ENCODE peak calls at places on chromosomes 6 and 20, in seven cellular contexts. One of them, this sample, is unnamed.

GRCh38 chr6:167572841-167573271 is 248.0 kb downstream of the TTLL2 start:
- DNase-seq in thyroid gland: no peak
- DNase-seq in dorsolateral prefrontal cortex: no peak
- DNase-seq in IMR-90: no peak
- DNase-seq in foreskin fibroblast: no peak
- DNase-seq in uterus: no peak
- DNase-seq in GM23248: no peak
- DNase-seq in this sample: no peak

GRCh38 chr6:7991992-7992815 is 72.0 kb downstream of the BLOC1S5 start:
- DNase-seq in uterus: peak; percentile 64
- DNase-seq in thyroid gland: no peak
- DNase-seq in foreskin fibroblast: peak; percentile 71
- DNase-seq in dorsolateral prefrontal cortex: no peak
- DNase-seq in GM23248: peak; percentile 90
- DNase-seq in IMR-90: peak; percentile 92
- DNase-seq in this sample: peak; percentile 89

GRCh38 chr20:6122111-6122872 is 538 bp downstream of the FERMT1 start:
- DNase-seq in GM23248: peak; percentile 46
- DNase-seq in uterus: no peak
- DNase-seq in dorsolateral prefrontal cortex: no peak
- DNase-seq in thyroid gland: peak; percentile 20
- DNase-seq in foreskin fibroblast: peak; percentile 14
- DNase-seq in IMR-90: peak; percentile 45
- DNase-seq in this sample: peak; percentile 26

GRCh38 chr6:116386581-116387299 is 16.0 kb downstream of the DSE start:
- DNase-seq in uterus: no peak
- DNase-seq in dorsolateral prefrontal cortex: no peak
- DNase-seq in IMR-90: peak; percentile 80
- DNase-seq in thyroid gland: no peak
- DNase-seq in foreskin fibroblast: peak; percentile 54
- DNase-seq in GM23248: peak; percentile 76
- DNase-seq in this sample: peak; percentile 52

GRCh38 chr20:62774762-62775161 is 21.5 kb upstream of the MRGBP start:
- DNase-seq in dorsolateral prefrontal cortex: no peak
- DNase-seq in GM23248: no peak
- DNase-seq in IMR-90: no peak
- DNase-seq in uterus: no peak
- DNase-seq in foreskin fibroblast: no peak
- DNase-seq in thyroid gland: no peak
- DNase-seq in this sample: no peak

GRCh38 chr6:132481189-132481588 is 31.7 kb downstream of the STX7 start:
- DNase-seq in IMR-90: no peak
- DNase-seq in uterus: no peak
- DNase-seq in foreskin fibroblast: no peak
- DNase-seq in thyroid gland: no peak
- DNase-seq in dorsolateral prefrontal cortex: no peak
- DNase-seq in GM23248: no peak
- DNase-seq in this sample: no peak

GRCh38 chr20:38430679-38431325 is 4.3 kb downstream of the SNHG17 start:
- DNase-seq in GM23248: peak; percentile 56
- DNase-seq in dorsolateral prefrontal cortex: no peak
- DNase-seq in uterus: no peak
- DNase-seq in thyroid gland: no peak
- DNase-seq in foreskin fibroblast: no peak
- DNase-seq in IMR-90: peak; percentile 21
- DNase-seq in this sample: no peak

GRCh38 chr20:36030143-36030542 is 61.8 kb downstream of the CNBD2 start:
- DNase-seq in uterus: peak; percentile 22
- DNase-seq in foreskin fibroblast: peak; percentile 30
- DNase-seq in thyroid gland: no peak
- DNase-seq in GM23248: no peak
- DNase-seq in IMR-90: peak; percentile 24
- DNase-seq in dorsolateral prefrontal cortex: no peak
- DNase-seq in this sample: no peak

GRCh38 chr6:44441091-44441855 is 53.8 kb downstream of the CDC5L start:
- DNase-seq in GM23248: no peak
- DNase-seq in IMR-90: no peak
- DNase-seq in foreskin fibroblast: no peak
- DNase-seq in uterus: no peak
- DNase-seq in dorsolateral prefrontal cortex: no peak
- DNase-seq in thyroid gland: no peak
- DNase-seq in this sample: no peak

GRCh38 chr6:128889870-128890269 is 6.9 kb downstream of the LAMA2 start:
- DNase-seq in foreskin fibroblast: no peak
- DNase-seq in thyroid gland: no peak
- DNase-seq in GM23248: no peak
- DNase-seq in uterus: no peak
- DNase-seq in dorsolateral prefrontal cortex: no peak
- DNase-seq in IMR-90: no peak
- DNase-seq in this sample: no peak

GRCh38 chr6:70706491-70707123 is 38.9 kb downstream of the SMAP1 start:
- DNase-seq in uterus: no peak
- DNase-seq in thyroid gland: no peak
- DNase-seq in foreskin fibroblast: peak; percentile 13
- DNase-seq in GM23248: peak; percentile 65
- DNase-seq in IMR-90: peak; percentile 58
- DNase-seq in dorsolateral prefrontal cortex: no peak
- DNase-seq in this sample: peak; percentile 60

GRCh38 chr6:57173886-57174510 is 1.9 kb downstream of the BAG2 start:
- DNase-seq in dorsolateral prefrontal cortex: no peak
- DNase-seq in GM23248: peak; percentile 84
- DNase-seq in uterus: peak; percentile 58
- DNase-seq in IMR-90: peak; percentile 84
- DNase-seq in thyroid gland: no peak
- DNase-seq in foreskin fibroblast: peak; percentile 73
- DNase-seq in this sample: peak; percentile 76

GRCh38 chr20:362271-363254 is 15.7 kb downstream of the NRSN2 start:
- DNase-seq in IMR-90: peak; percentile 83
- DNase-seq in thyroid gland: peak; percentile 92
- DNase-seq in GM23248: peak; percentile 64
- DNase-seq in uterus: peak; percentile 66
- DNase-seq in foreskin fibroblast: peak; percentile 78
- DNase-seq in dorsolateral prefrontal cortex: peak; percentile 41
- DNase-seq in this sample: peak; percentile 76

GRCh38 chr6:99362644-99363268 is 13.3 kb upstream of the FAXC start:
- DNase-seq in uterus: no peak
- DNase-seq in IMR-90: no peak
- DNase-seq in GM23248: no peak
- DNase-seq in thyroid gland: no peak
- DNase-seq in dorsolateral prefrontal cortex: no peak
- DNase-seq in foreskin fibroblast: no peak
- DNase-seq in this sample: no peak

GRCh38 chr6:10140121-10140520 is 274.8 kb downstream of the TFAP2A start:
- DNase-seq in uterus: no peak
- DNase-seq in GM23248: no peak
- DNase-seq in dorsolateral prefrontal cortex: no peak
- DNase-seq in foreskin fibroblast: no peak
- DNase-seq in thyroid gland: no peak
- DNase-seq in IMR-90: no peak
- DNase-seq in this sample: no peak

GRCh38 chr6:41734666-41735426 is 562 bp downstream of the TFEB start:
- DNase-seq in foreskin fibroblast: peak; percentile 77
- DNase-seq in uterus: peak; percentile 83
- DNase-seq in IMR-90: peak; percentile 71
- DNase-seq in dorsolateral prefrontal cortex: peak; percentile 77
- DNase-seq in GM23248: peak; percentile 79
- DNase-seq in thyroid gland: peak; percentile 86
- DNase-seq in this sample: peak; percentile 87

GRCh38 chr20:35796556-35796955 is 24.7 kb downstream of the PHF20 start:
- DNase-seq in GM23248: no peak
- DNase-seq in uterus: no peak
- DNase-seq in foreskin fibroblast: no peak
- DNase-seq in dorsolateral prefrontal cortex: no peak
- DNase-seq in IMR-90: peak; percentile 12
- DNase-seq in thyroid gland: no peak
- DNase-seq in this sample: no peak

GRCh38 chr6:152316024-152316423 is 321.1 kb downstream of the SYNE1 start:
- DNase-seq in GM23248: peak; percentile 85
- DNase-seq in foreskin fibroblast: peak; percentile 76
- DNase-seq in thyroid gland: peak; percentile 17
- DNase-seq in dorsolateral prefrontal cortex: no peak
- DNase-seq in IMR-90: peak; percentile 93
- DNase-seq in uterus: no peak
- DNase-seq in this sample: peak; percentile 80

GRCh38 chr20:63589261-63590217 is 15.5 kb upstream of the HELZ2 start:
- DNase-seq in foreskin fibroblast: no peak
- DNase-seq in IMR-90: no peak
- DNase-seq in thyroid gland: no peak
- DNase-seq in uterus: no peak
- DNase-seq in GM23248: no peak
- DNase-seq in dorsolateral prefrontal cortex: no peak
- DNase-seq in this sample: no peak

GRCh38 chr6:155170519-155170918 is 93.3 kb upstream of the CLDN20 start:
- DNase-seq in uterus: no peak
- DNase-seq in IMR-90: no peak
- DNase-seq in GM23248: no peak
- DNase-seq in thyroid gland: no peak
- DNase-seq in foreskin fibroblast: no peak
- DNase-seq in dorsolateral prefrontal cortex: no peak
- DNase-seq in this sample: no peak

GRCh38 chr20:60453847-60454246 is 495.6 kb downstream of the CDH26 start:
- DNase-seq in dorsolateral prefrontal cortex: no peak
- DNase-seq in thyroid gland: no peak
- DNase-seq in uterus: no peak
- DNase-seq in GM23248: no peak
- DNase-seq in foreskin fibroblast: no peak
- DNase-seq in IMR-90: no peak
- DNase-seq in this sample: no peak

GRCh38 chr6:160036790-160037206 is 67.9 kb downstream of the IGF2R start:
- DNase-seq in foreskin fibroblast: peak; percentile 85
- DNase-seq in IMR-90: peak; percentile 87
- DNase-seq in thyroid gland: no peak
- DNase-seq in uterus: peak; percentile 47
- DNase-seq in GM23248: peak; percentile 96
- DNase-seq in dorsolateral prefrontal cortex: no peak
- DNase-seq in this sample: peak; percentile 77

GRCh38 chr6:152595507-152595906 is 41.7 kb downstream of the SYNE1 start:
- DNase-seq in uterus: peak; percentile 27
- DNase-seq in thyroid gland: no peak
- DNase-seq in IMR-90: peak; percentile 17
- DNase-seq in GM23248: peak; percentile 28
- DNase-seq in foreskin fibroblast: no peak
- DNase-seq in dorsolateral prefrontal cortex: no peak
- DNase-seq in this sample: no peak

DNA sequence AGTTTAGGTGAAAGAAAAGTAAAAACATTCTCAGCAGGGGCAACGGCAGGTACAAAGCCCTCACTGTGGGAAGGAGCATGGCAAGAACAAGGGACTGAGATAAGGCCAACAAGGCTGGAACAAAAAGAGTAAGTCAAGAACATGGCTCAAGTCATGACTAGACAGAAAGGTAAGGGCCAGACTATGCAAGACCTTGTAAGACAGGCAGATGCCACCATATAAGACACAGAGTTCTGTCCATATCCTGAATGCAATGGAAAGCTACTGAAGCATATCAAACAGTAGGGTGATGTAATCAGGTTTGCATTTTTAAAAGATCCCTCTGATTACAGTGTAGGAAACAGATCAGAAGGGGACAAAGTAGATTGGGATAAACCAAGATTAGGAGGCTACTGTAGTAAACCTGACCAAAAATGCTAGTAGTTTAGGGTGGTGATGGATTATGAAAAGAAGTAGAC is 5.5 kb downstream of the REV3L start:
- DNase-seq in uterus: no peak
- DNase-seq in foreskin fibroblast: no peak
- DNase-seq in GM23248: peak; percentile 41
- DNase-seq in IMR-90: no peak
- DNase-seq in dorsolateral prefrontal cortex: no peak
- DNase-seq in thyroid gland: no peak
- DNase-seq in this sample: no peak
- H3K4me3 ChIP-seq in uterus: no peak overlapping the region
- H3K4me3 ChIP-seq in foreskin fibroblast: peak overlapping the region; percentile 6
- H3K4me3 ChIP-seq in GM23248: peak overlapping the region; percentile 37
- H3K4me3 ChIP-seq in IMR-90: no peak overlapping the region
- H3K4me3 ChIP-seq in dorsolateral prefrontal cortex: no peak overlapping the region
- H3K4me3 ChIP-seq in thyroid gland: no peak overlapping the region
- H3K4me3 ChIP-seq in this sample: no peak overlapping the region

DNA sequence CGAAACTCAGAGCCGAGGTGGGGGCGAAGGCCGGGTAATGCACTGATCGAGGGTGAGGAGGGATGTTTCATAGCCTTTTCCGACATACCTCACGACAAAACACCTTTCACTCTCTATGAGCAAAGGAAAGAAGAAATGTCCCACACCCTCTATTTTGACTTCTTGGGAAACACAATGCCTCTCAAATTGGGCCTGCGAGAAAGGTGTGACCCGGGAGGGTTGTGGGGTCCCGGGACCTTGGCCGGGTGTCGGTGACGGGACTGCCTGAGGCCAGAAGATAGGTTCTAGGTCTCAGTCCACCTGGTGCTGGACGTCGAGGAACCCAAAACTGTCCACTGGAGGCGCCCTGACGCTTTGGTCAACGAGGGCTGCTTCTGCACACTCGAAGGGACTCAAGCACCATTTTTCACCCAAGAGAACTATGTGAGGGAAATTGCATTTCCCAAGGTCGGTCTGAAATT is 41.1 kb upstream of the OSTM1 start:
- DNase-seq in IMR-90: peak; percentile 11
- DNase-seq in foreskin fibroblast: no peak
- DNase-seq in uterus: no peak
- DNase-seq in dorsolateral prefrontal cortex: no peak
- DNase-seq in GM23248: peak; percentile 66
- DNase-seq in thyroid gland: peak; percentile 66
- DNase-seq in this sample: no peak
- H3K4me3 ChIP-seq in IMR-90: no peak overlapping the region
- H3K4me3 ChIP-seq in foreskin fibroblast: no peak overlapping the region
- H3K4me3 ChIP-seq in uterus: no peak overlapping the region
- H3K4me3 ChIP-seq in dorsolateral prefrontal cortex: peak overlapping the region; percentile 57
- H3K4me3 ChIP-seq in GM23248: peak overlapping the region; percentile 71
- H3K4me3 ChIP-seq in thyroid gland: no peak overlapping the region
- H3K4me3 ChIP-seq in this sample: peak overlapping the region; percentile 42

DNA sequence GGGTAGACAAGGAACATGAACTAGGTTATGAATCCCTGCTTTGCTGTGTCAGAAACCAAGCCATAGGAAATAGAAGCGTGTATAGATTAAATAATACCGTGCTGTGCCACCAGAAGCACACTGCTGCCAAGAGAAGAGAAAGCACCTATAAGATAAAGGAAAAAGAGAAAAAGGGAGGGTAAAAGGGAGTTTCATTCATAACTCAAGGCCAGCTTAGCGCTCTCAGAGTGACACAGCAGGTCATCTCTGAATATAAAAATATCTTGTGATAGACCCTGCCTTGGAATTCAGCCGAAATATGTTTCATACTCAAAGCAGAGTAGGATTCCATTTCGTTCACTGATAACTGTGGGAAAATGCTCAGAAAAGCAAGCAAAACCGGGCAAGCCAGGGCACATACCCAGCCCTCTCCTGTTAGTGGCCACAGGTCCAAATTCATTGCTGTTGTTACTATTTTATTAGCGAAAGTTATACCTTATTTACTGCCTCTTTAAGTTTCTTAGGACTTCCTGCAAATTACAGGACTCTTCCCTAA is 8.7 kb downstream of the JAG1 start:
- DNase-seq in foreskin fibroblast: no peak
- DNase-seq in uterus: no peak
- DNase-seq in IMR-90: peak; percentile 33
- DNase-seq in dorsolateral prefrontal cortex: no peak
- DNase-seq in GM23248: no peak
- DNase-seq in thyroid gland: no peak
- DNase-seq in this sample: no peak
- H3K4me3 ChIP-seq in foreskin fibroblast: no peak overlapping the region
- H3K4me3 ChIP-seq in uterus: no peak overlapping the region
- H3K4me3 ChIP-seq in IMR-90: no peak overlapping the region
- H3K4me3 ChIP-seq in dorsolateral prefrontal cortex: no peak overlapping the region
- H3K4me3 ChIP-seq in GM23248: no peak overlapping the region
- H3K4me3 ChIP-seq in thyroid gland: no peak overlapping the region
- H3K4me3 ChIP-seq in this sample: no peak overlapping the region

GRCh38 chr6:6886886-6887285 is 220.9 kb upstream of the RREB1 start:
- DNase-seq in uterus: no peak
- DNase-seq in IMR-90: no peak
- DNase-seq in GM23248: no peak
- DNase-seq in dorsolateral prefrontal cortex: no peak
- DNase-seq in foreskin fibroblast: no peak
- DNase-seq in thyroid gland: no peak
- DNase-seq in this sample: no peak
- H3K4me3 ChIP-seq in uterus: no peak overlapping the region
- H3K4me3 ChIP-seq in IMR-90: no peak overlapping the region
- H3K4me3 ChIP-seq in GM23248: no peak overlapping the region
- H3K4me3 ChIP-seq in dorsolateral prefrontal cortex: no peak overlapping the region
- H3K4me3 ChIP-seq in foreskin fibroblast: no peak overlapping the region
- H3K4me3 ChIP-seq in thyroid gland: no peak overlapping the region
- H3K4me3 ChIP-seq in this sample: no peak overlapping the region

This sample was measured in astrocyte of the spinal cord.